ENCODE peak calls at places on chromosomes 2 and 18, in four cellular contexts. One of them, this sample, is unnamed.
A peak's percentile ranks its signal among the peaks of the same experiment; 100 is the strongest.

GRCh38 chr2:142131016-142131714 is at the start of gene LRP1B:
- DNase-seq in MCF 10A: peak; percentile 4
- DNase-seq in fibroblast of villous mesenchyme: peak; percentile 37
- DNase-seq in fibroblast of mammary gland: peak; percentile 15
- DNase-seq in this sample: peak; percentile 21

GRCh38 chr2:120599064-120599463 is 136.6 kb upstream of the GLI2 start:
- DNase-seq in fibroblast of mammary gland: no peak
- DNase-seq in fibroblast of villous mesenchyme: no peak
- DNase-seq in MCF 10A: no peak
- DNase-seq in this sample: no peak

GRCh38 chr2:80392446-80392845 is 87.9 kb upstream of the LRRTM1 start:
- DNase-seq in fibroblast of villous mesenchyme: peak; percentile 30
- DNase-seq in MCF 10A: no peak
- DNase-seq in fibroblast of mammary gland: no peak
- DNase-seq in this sample: no peak

GRCh38 chr2:120390381-120391055 is 44.6 kb downstream of the INHBB start:
- DNase-seq in MCF 10A: no peak
- DNase-seq in fibroblast of villous mesenchyme: no peak
- DNase-seq in fibroblast of mammary gland: no peak
- DNase-seq in this sample: no peak

GRCh38 chr2:208545398-208546042 is 138.9 kb downstream of the PTH2R start:
- DNase-seq in fibroblast of villous mesenchyme: no peak
- DNase-seq in MCF 10A: no peak
- DNase-seq in fibroblast of mammary gland: no peak
- DNase-seq in this sample: no peak

GRCh38 chr2:64653174-64654062 is at the start of gene SERTAD2:
- DNase-seq in fibroblast of villous mesenchyme: peak; percentile 88
- DNase-seq in MCF 10A: peak; percentile 86
- DNase-seq in fibroblast of mammary gland: peak; percentile 77
- DNase-seq in this sample: peak; percentile 95

GRCh38 chr2:239152916-239153305 is 247.9 kb downstream of the HDAC4 start:
- DNase-seq in fibroblast of mammary gland: no peak
- DNase-seq in fibroblast of villous mesenchyme: no peak
- DNase-seq in MCF 10A: no peak
- DNase-seq in this sample: no peak

GRCh38 chr18:10530852-10531251 is 5.0 kb downstream of the NAPG start:
- DNase-seq in fibroblast of mammary gland: peak; percentile 26
- DNase-seq in fibroblast of villous mesenchyme: no peak
- DNase-seq in MCF 10A: peak; percentile 72
- DNase-seq in this sample: no peak

GRCh38 chr2:28753043-28753683 is 1.5 kb downstream of the PPP1CB start:
- DNase-seq in fibroblast of mammary gland: peak; percentile 79
- DNase-seq in fibroblast of villous mesenchyme: peak; percentile 85
- DNase-seq in MCF 10A: peak; percentile 83
- DNase-seq in this sample: peak; percentile 45

GRCh38 chr2:23900133-23900926 is 26.6 kb downstream of the ATAD2B start:
- DNase-seq in fibroblast of villous mesenchyme: no peak
- DNase-seq in fibroblast of mammary gland: peak; percentile 73
- DNase-seq in MCF 10A: peak; percentile 35
- DNase-seq in this sample: no peak

GRCh38 chr2:167293172-167293781 is 405.0 kb downstream of the XIRP2 start:
- DNase-seq in MCF 10A: peak; percentile 15
- DNase-seq in fibroblast of mammary gland: peak; percentile 10
- DNase-seq in fibroblast of villous mesenchyme: peak; percentile 13
- DNase-seq in this sample: no peak

GRCh38 chr2:714005-714741 is 37.0 kb upstream of the TMEM18 start:
- DNase-seq in fibroblast of mammary gland: peak; percentile 51
- DNase-seq in MCF 10A: peak; percentile 75
- DNase-seq in fibroblast of villous mesenchyme: peak; percentile 60
- DNase-seq in this sample: peak; percentile 76

GRCh38 chr2:44796771-44797170 is 144.7 kb upstream of the SIX3 start:
- DNase-seq in MCF 10A: no peak
- DNase-seq in fibroblast of villous mesenchyme: no peak
- DNase-seq in fibroblast of mammary gland: no peak
- DNase-seq in this sample: no peak

GRCh38 chr2:71884303-71885042 is 263.2 kb downstream of the CYP26B1 start:
- DNase-seq in MCF 10A: peak; percentile 94
- DNase-seq in fibroblast of mammary gland: peak; percentile 92
- DNase-seq in fibroblast of villous mesenchyme: peak; percentile 72
- DNase-seq in this sample: no peak

GRCh38 chr2:64488050-64488974 is 34.4 kb downstream of the LGALSL start:
- DNase-seq in fibroblast of villous mesenchyme: peak; percentile 59
- DNase-seq in fibroblast of mammary gland: peak; percentile 55
- DNase-seq in MCF 10A: peak; percentile 72
- DNase-seq in this sample: peak; percentile 76

GRCh38 chr2:98572676-98573075 is 35.6 kb downstream of the COA5 start:
- DNase-seq in fibroblast of mammary gland: peak; percentile 57
- DNase-seq in MCF 10A: no peak
- DNase-seq in fibroblast of villous mesenchyme: no peak
- DNase-seq in this sample: no peak

GRCh38 chr2:70985283-70985688 is 6.9 kb downstream of the ANKRD53 start:
- DNase-seq in MCF 10A: no peak
- DNase-seq in fibroblast of mammary gland: no peak
- DNase-seq in fibroblast of villous mesenchyme: no peak
- DNase-seq in this sample: no peak

GRCh38 chr2:134261398-134262131 is 7.7 kb downstream of the MGAT5 start:
- DNase-seq in fibroblast of villous mesenchyme: peak; percentile 45
- DNase-seq in fibroblast of mammary gland: peak; percentile 91
- DNase-seq in MCF 10A: no peak
- DNase-seq in this sample: no peak

GRCh38 chr18:22221350-22221749 is 52.0 kb downstream of the GATA6 start:
- DNase-seq in fibroblast of mammary gland: no peak
- DNase-seq in fibroblast of villous mesenchyme: no peak
- DNase-seq in MCF 10A: no peak
- DNase-seq in this sample: no peak

GRCh38 chr2:67824196-67824595 is 238.6 kb downstream of the C1D start:
- DNase-seq in MCF 10A: no peak
- DNase-seq in fibroblast of villous mesenchyme: peak; percentile 83
- DNase-seq in fibroblast of mammary gland: peak; percentile 55
- DNase-seq in this sample: no peak

GRCh38 chr2:68837164-68837860 is 33.9 kb downstream of the BMP10 start:
- DNase-seq in fibroblast of mammary gland: peak; percentile 26
- DNase-seq in fibroblast of villous mesenchyme: peak; percentile 61
- DNase-seq in MCF 10A: peak; percentile 84
- DNase-seq in this sample: peak; percentile 57

GRCh38 chr2:35292269-35292668 is 1063.3 kb upstream of the CRIM1 start:
- DNase-seq in fibroblast of villous mesenchyme: no peak
- DNase-seq in MCF 10A: no peak
- DNase-seq in fibroblast of mammary gland: no peak
- DNase-seq in this sample: no peak

GRCh38 chr2:140577453-140577852 is 1553.4 kb downstream of the LRP1B start:
- DNase-seq in fibroblast of villous mesenchyme: no peak
- DNase-seq in MCF 10A: no peak
- DNase-seq in fibroblast of mammary gland: no peak
- DNase-seq in this sample: no peak

GRCh38 chr2:23120161-23120560 is 264.8 kb upstream of the KLHL29 start:
- DNase-seq in fibroblast of mammary gland: no peak
- DNase-seq in MCF 10A: no peak
- DNase-seq in fibroblast of villous mesenchyme: no peak
- DNase-seq in this sample: no peak

GRCh38 chr2:47520825-47521665 is 118.1 kb downstream of the MSH2 start:
- DNase-seq in MCF 10A: no peak
- DNase-seq in fibroblast of villous mesenchyme: peak; percentile 56
- DNase-seq in fibroblast of mammary gland: peak; percentile 44
- DNase-seq in this sample: peak; percentile 83
- TF ChIP-seq CTCF in MCF 10A: no peak
- TF ChIP-seq CTCF in fibroblast of villous mesenchyme: peak; percentile 10
- TF ChIP-seq CTCF in fibroblast of mammary gland: no peak
- TF ChIP-seq CTCF in this sample: peak; percentile 51

DNA sequence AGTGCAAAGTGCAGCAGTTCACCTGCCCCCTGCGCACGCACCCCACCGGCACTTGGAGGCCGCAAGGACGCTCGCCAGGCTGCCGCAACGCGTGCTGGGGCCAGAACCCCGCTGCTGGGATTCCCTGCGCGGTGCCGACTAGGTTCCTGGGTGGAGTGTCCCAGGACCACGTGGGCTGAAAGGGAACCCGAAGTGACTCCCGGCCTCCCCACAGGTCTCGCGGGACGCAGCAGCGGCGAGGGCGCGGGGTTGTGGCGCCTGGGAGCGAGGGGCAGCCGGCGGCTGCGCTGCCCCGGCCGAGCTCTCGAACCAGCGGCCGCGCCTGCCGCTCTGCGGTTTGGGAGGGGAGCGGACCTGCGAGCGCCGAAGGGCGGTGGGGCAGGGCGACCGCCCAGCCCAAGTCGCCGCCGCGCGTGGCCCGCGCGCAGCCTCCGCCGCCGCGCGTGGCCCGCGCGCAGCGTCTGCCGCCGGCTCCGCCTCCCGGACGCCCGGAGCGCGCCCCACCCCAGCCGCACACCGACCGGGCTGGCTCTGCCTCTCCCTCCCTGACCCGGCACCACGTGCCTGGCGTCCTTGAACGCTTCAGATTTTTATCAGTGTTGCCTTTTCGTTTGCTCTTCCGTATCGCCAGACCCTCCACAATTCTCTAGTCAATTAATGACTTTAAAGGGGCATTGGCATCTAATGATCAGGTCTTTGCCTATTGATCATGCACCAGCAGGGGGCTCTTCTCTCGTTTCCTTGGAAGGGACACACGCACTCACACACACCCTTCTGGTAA is at the start of gene FTCDNL1:
- DNase-seq in fibroblast of villous mesenchyme: peak; percentile 29
- DNase-seq in fibroblast of mammary gland: peak; percentile 42
- DNase-seq in MCF 10A: peak; percentile 43
- DNase-seq in this sample: peak; percentile 78
- TF ChIP-seq CTCF in fibroblast of villous mesenchyme: peak; percentile 65
- TF ChIP-seq CTCF in fibroblast of mammary gland: peak; percentile 75
- TF ChIP-seq CTCF in MCF 10A: peak; percentile 57
- TF ChIP-seq CTCF in this sample: peak; percentile 51

GRCh38 chr2:102478686-102479470 is 5.9 kb downstream of the SLC9A4 start:
- DNase-seq in MCF 10A: no peak
- DNase-seq in fibroblast of mammary gland: no peak
- DNase-seq in fibroblast of villous mesenchyme: no peak
- DNase-seq in this sample: no peak
- TF ChIP-seq CTCF in MCF 10A: no peak
- TF ChIP-seq CTCF in fibroblast of mammary gland: no peak
- TF ChIP-seq CTCF in fibroblast of villous mesenchyme: no peak
- TF ChIP-seq CTCF in this sample: no peak

DNA sequence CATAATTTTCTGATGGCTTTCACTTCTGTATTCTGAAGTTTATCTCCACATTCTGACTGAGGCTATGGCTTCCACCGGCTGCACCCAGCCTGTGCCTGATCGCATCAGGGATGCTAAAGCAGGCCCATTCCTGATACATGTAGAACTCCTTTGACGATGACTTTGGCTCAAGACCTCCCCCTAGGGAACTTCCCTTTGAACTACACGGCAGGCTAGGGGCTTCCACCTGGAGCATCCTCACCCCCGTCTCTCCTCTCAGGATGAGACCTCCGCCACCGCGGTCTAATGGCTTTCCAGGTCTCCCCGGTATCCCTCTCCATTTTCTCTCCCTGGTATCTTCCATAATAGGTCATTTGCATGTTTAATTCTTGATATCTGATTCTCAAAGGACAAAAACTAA is 214.9 kb upstream of the CHST9 start:
- DNase-seq in fibroblast of mammary gland: no peak
- DNase-seq in MCF 10A: peak; percentile 14
- DNase-seq in fibroblast of villous mesenchyme: no peak
- DNase-seq in this sample: no peak
- TF ChIP-seq CTCF in fibroblast of mammary gland: no peak
- TF ChIP-seq CTCF in MCF 10A: no peak
- TF ChIP-seq CTCF in fibroblast of villous mesenchyme: no peak
- TF ChIP-seq CTCF in this sample: no peak

GRCh38 chr2:127643698-127644660 is 2.0 kb upstream of the GPR17 start:
- DNase-seq in MCF 10A: no peak
- DNase-seq in fibroblast of villous mesenchyme: no peak
- DNase-seq in fibroblast of mammary gland: no peak
- DNase-seq in this sample: no peak
- TF ChIP-seq CTCF in MCF 10A: no peak
- TF ChIP-seq CTCF in fibroblast of villous mesenchyme: peak; percentile 25
- TF ChIP-seq CTCF in fibroblast of mammary gland: no peak
- TF ChIP-seq CTCF in this sample: no peak

DNA sequence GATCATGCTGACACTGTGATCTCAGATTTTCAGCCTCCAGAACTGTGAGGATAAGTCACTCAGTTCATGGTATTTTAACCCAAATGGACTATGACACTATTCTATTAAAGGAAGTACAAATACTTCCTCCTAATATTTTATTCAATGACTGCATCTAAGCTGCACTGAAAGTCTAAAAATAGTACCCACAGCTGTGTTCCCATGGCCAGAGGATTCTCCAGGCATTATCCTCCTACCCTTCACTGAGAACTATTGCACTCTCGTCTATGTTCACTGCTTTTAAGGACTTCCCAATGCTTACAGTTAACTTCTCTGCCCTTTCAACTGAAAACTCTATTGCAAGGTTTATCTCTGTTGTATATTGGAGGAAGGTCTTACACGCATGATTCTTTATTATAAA is 15.2 kb downstream of the LRATD1 start:
- DNase-seq in fibroblast of mammary gland: no peak
- DNase-seq in fibroblast of villous mesenchyme: no peak
- DNase-seq in MCF 10A: no peak
- DNase-seq in this sample: no peak
- TF ChIP-seq CTCF in fibroblast of mammary gland: no peak
- TF ChIP-seq CTCF in fibroblast of villous mesenchyme: no peak
- TF ChIP-seq CTCF in MCF 10A: no peak
- TF ChIP-seq CTCF in this sample: no peak

GRCh38 chr2:77977486-77978063 is 455.4 kb upstream of the LRRTM4 start:
- DNase-seq in fibroblast of mammary gland: no peak
- DNase-seq in MCF 10A: peak; percentile 1
- DNase-seq in fibroblast of villous mesenchyme: no peak
- DNase-seq in this sample: no peak
- TF ChIP-seq CTCF in fibroblast of mammary gland: no peak
- TF ChIP-seq CTCF in MCF 10A: no peak
- TF ChIP-seq CTCF in fibroblast of villous mesenchyme: no peak
- TF ChIP-seq CTCF in this sample: no peak

GRCh38 chr2:14806567-14807077 is 174.1 kb downstream of the LRATD1 start:
- DNase-seq in fibroblast of mammary gland: peak; percentile 37
- DNase-seq in MCF 10A: no peak
- DNase-seq in fibroblast of villous mesenchyme: no peak
- DNase-seq in this sample: no peak

GRCh38 chr2:14803994-14804393 is 171.5 kb downstream of the LRATD1 start:
- DNase-seq in MCF 10A: no peak
- DNase-seq in fibroblast of villous mesenchyme: no peak
- DNase-seq in fibroblast of mammary gland: no peak
- DNase-seq in this sample: no peak

GRCh38 chr2:14804912-14805311 is 172.4 kb downstream of the LRATD1 start:
- DNase-seq in fibroblast of villous mesenchyme: no peak
- DNase-seq in fibroblast of mammary gland: no peak
- DNase-seq in MCF 10A: no peak
- DNase-seq in this sample: no peak
- TF ChIP-seq CTCF in fibroblast of villous mesenchyme: no peak
- TF ChIP-seq CTCF in fibroblast of mammary gland: no peak
- TF ChIP-seq CTCF in MCF 10A: no peak
- TF ChIP-seq CTCF in this sample: no peak

This sample was measured in GM10248.